ENCODE peak calls at places on chromosomes 13 and 19, in eight cellular contexts. U is epithelial cell of esophagus, H is activated B cell treated with CpG ODN at 0.5 μM for 24 hours, Y is tibial nerve, Q is gastrocnemius medialis, X is progenitor cell of endocrine pancreas, K is tibial artery, L is MCF 10A. W is an unnamed sample.

GRCh38 chr13:49086711-49087110 is 111.0 kb downstream of the FNDC3A start:
- DNase-seq in L (peak; percentile 63), H (no peak), U (peak; percentile 72), Y (no peak), X (no peak), K (no peak), Q (no peak), W (no peak)

GRCh38 chr13:38002596-38002995 is 133.0 kb upstream of the TRPC4 start:
- DNase-seq in Q (no peak), X (no peak), Y (no peak), K (no peak), H (no peak), L (no peak), U (no peak), W (no peak)

GRCh38 chr13:43730642-43731041 is 56.1 kb downstream of the ENOX1 start:
- DNase-seq in L (peak; percentile 49), H (no peak), Y (no peak), X (no peak), K (no peak), Q (no peak), U (peak; percentile 78), W (no peak)

GRCh38 chr19:3990815-3991117 is 5.5 kb upstream of the EEF2 start:
- DNase-seq in K (no peak), L (no peak), X (no peak), H (no peak), U (no peak), Y (no peak), Q (no peak), W (no peak)

GRCh38 chr13:79775830-79776229 is 294.9 kb downstream of the NDFIP2 start:
- DNase-seq in H (no peak), L (peak; percentile 58), K (no peak), Y (no peak), X (no peak), Q (no peak), U (peak; percentile 68), W (no peak)

GRCh38 chr19:1862424-1863307 is 713 bp downstream of the KLF16 start:
- DNase-seq in K (no peak), Q (no peak), X (no peak), H (peak; percentile 71), Y (no peak), U (peak; percentile 51), L (peak; percentile 42), W (no peak)

GRCh38 chr13:111557921-111558699 is 237.7 kb downstream of the TEX29 start:
- DNase-seq in H (no peak), L (no peak), Q (no peak), U (no peak), X (no peak), Y (no peak), K (no peak), W (no peak)

GRCh38 chr19:51688665-51689571 is 4.2 kb upstream of the SPACA6 start:
- DNase-seq in K (peak; percentile 97), H (no peak), U (peak; percentile 95), Y (peak; percentile 74), X (peak; percentile 67), L (peak; percentile 95), Q (peak; percentile 72), W (peak; percentile 90)

GRCh38 chr13:22726721-22727120 is 454.1 kb upstream of the SGCG start:
- DNase-seq in L (no peak), H (no peak), X (no peak), U (no peak), K (no peak), Y (no peak), Q (no peak), W (no peak)

GRCh38 chr13:85408415-85408814 is 390.8 kb downstream of the SLITRK6 start:
- DNase-seq in H (no peak), Q (no peak), Y (no peak), X (no peak), K (no peak), L (no peak), U (no peak), W (no peak)

GRCh38 chr19:46821512-46822359 is 28.9 kb downstream of the AP2S1 start:
- DNase-seq in U (no peak), K (no peak), H (peak; percentile 54), Q (no peak), X (no peak), Y (no peak), L (no peak), W (no peak)

GRCh38 chr19:42396248-42396541 is 6.1 kb upstream of the CNFN start:
- DNase-seq in L (no peak), X (no peak), Y (no peak), H (no peak), K (no peak), U (no peak), Q (no peak), W (no peak)

GRCh38 chr13:110348751-110349150 is 41.7 kb downstream of the COL4A2 start:
- DNase-seq in Q (no peak), Y (no peak), H (no peak), K (no peak), U (no peak), X (no peak), L (no peak), W (no peak)

GRCh38 chr19:808176-808741 is 11.0 kb downstream of the PTBP1 start:
- DNase-seq in H (no peak), X (no peak), Y (no peak), K (no peak), L (no peak), Q (no peak), U (no peak), W (no peak)

GRCh38 chr13:66344770-66345367 is 885.3 kb downstream of the PCDH9 start:
- DNase-seq in U (no peak), X (no peak), K (no peak), L (no peak), Y (no peak), H (no peak), Q (no peak), W (no peak)

GRCh38 chr13:68535329-68535728 is 1305.2 kb upstream of the PCDH9 start:
- DNase-seq in U (no peak), Q (no peak), L (no peak), K (no peak), Y (no peak), H (no peak), X (no peak), W (no peak)

GRCh38 chr13:91017669-91018053 is 329.8 kb upstream of the MIR17HG start:
- DNase-seq in Y (no peak), L (peak; percentile 68), Q (no peak), X (no peak), K (no peak), U (peak; percentile 25), H (no peak), W (no peak)

GRCh38 chr19:41426952-41427646 is at the start of gene B3GNT8:
- DNase-seq in Q (peak; percentile 47), L (peak; percentile 47), X (peak; percentile 70), Y (peak; percentile 82), U (peak; percentile 92), H (no peak), K (peak; percentile 92), W (peak; percentile 65)

GRCh38 chr19:5892772-5893275 is 10.8 kb downstream of the NDUFA11 start:
- DNase-seq in L (no peak), X (no peak), Q (no peak), Y (no peak), H (no peak), U (no peak), K (no peak), W (no peak)
- TF ChIP-seq CTCF in L (no peak), X (no peak), Q (no peak), Y (no peak), H (no peak), U (no peak), K (no peak), W (peak; percentile 2)

GRCh38 chr19:6011794-6012193 is 33.9 kb upstream of the RANBP3 start:
- DNase-seq in U (no peak), H (no peak), X (no peak), L (no peak), K (no peak), Y (no peak), Q (no peak), W (no peak)
- TF ChIP-seq CTCF in U (no peak), H (no peak), X (no peak), L (no peak), K (no peak), Y (no peak), Q (no peak), W (no peak)

GRCh38 chr13:45705145-45705695 is 3.1 kb downstream of the CBY2 start:
- DNase-seq in H (no peak), Y (no peak), Q (no peak), U (no peak), K (no peak), X (no peak), L (no peak), W (no peak)

GRCh38 chr13:45702088-45702487 is at the start of gene CBY2:
- DNase-seq in X (no peak), U (no peak), K (no peak), Q (no peak), H (no peak), L (no peak), Y (no peak), W (no peak)

GRCh38 chr13:45704211-45704739 is 2.2 kb downstream of the CBY2 start:
- DNase-seq in K (no peak), L (no peak), H (no peak), Q (no peak), Y (no peak), U (no peak), X (no peak), W (no peak)

GRCh38 chr13:45702869-45703391 is 810 bp downstream of the CBY2 start:
- DNase-seq in Q (no peak), L (no peak), H (no peak), U (no peak), X (no peak), K (no peak), Y (no peak), W (no peak)

DNA sequence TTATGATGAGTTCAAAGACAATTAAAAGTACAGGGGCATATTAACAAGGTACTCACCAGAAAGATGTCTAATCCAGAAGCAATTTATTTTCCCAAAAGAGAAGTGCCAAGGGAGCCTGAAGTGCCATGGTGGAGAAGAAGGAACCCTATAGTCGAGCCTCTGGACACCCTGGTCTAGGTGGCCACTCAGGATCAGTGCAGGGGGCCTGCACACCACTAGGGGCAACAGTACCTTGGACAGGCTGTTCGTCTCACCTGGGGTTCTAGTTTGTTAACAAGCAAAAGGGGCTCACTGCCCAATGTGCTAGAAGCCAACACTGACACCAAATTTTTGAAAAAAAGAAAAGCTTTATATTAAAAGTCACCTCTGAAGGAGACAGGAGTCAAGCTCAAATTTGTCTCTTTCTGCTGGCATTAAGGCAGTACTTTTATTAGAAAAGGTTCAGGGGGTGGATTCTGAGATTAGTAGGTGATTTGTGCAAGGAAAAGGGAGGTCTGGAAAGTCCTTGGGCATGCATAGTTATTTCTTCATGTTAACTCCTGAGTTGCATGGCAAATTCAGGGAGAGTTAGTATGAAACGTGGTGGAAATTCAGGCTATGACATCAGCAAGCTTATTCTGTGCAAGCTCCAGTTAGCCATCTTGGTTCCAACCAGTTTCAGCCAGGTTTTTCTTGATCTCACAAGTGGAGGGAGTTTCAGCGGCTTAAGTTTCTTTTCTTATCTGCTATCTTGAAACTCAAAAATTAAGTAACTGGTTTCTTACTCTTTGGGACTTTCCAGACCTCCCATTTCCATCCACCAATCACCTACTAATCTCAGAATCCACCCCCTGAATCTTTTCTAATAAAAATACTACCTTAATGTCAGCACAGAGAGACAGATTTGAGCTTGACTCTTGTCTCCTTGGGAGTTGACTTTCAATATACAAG is 884 bp upstream of the CBY2 start:
- DNase-seq in Y (no peak), U (no peak), K (no peak), H (no peak), L (no peak), X (no peak), Q (no peak), W (no peak)
- TF ChIP-seq CTCF in Y (no peak), U (no peak), K (no peak), H (no peak), L (no peak), X (peak; percentile 20), Q (no peak), W (no peak)

GRCh38 chr13:40770609-40770933 is 419 bp downstream of the MRPS31 start:
- DNase-seq in X (no peak), U (no peak), K (no peak), L (no peak), Y (no peak), Q (no peak), H (no peak), W (no peak)
- TF ChIP-seq CTCF in X (no peak), U (no peak), K (no peak), L (no peak), Y (no peak), Q (no peak), H (no peak), W (no peak)

W was measured in mesothelial cell of epicardium.